ENCODE peak calls at places on chromosomes 16 and 17, in four cellular contexts. I is AG04449, F is A549, A is mucosa of descending colon. S is an unnamed sample.

GRCh38 chr17:79646721-79647455 is 36.0 kb upstream of the RBFOX3 start:
- DNase-seq in I (no peak), F (no peak), A (no peak), S (no peak)

GRCh38 chr17:62791235-62792121 is 16.6 kb downstream of the MARCHF10 start:
- DNase-seq in I (peak), F (peak), A (no peak), S (no peak)

GRCh38 chr17:57808882-57809281 is 41.0 kb downstream of the MRPS23 start:
- DNase-seq in I (no peak), F (no peak), A (no peak), S (no peak)

GRCh38 chr17:58084317-58084981 is 1.2 kb downstream of the DYNLL2 start:
- DNase-seq in I (no peak), F (peak), A (peak), S (no peak)

GRCh38 chr17:78272181-78272913 is 40.9 kb downstream of the TMEM235 start:
- DNase-seq in I (no peak), F (peak), A (peak), S (peak)

GRCh38 chr17:70181866-70182265 is 12.5 kb downstream of the KCNJ2 start:
- DNase-seq in I (no peak), F (no peak), A (no peak), S (no peak)

GRCh38 chr17:72119963-72120877 is 600 bp upstream of the SOX9 start:
- DNase-seq in I (no peak), F (no peak), A (peak), S (peak)

GRCh38 chr16:69417537-69418199 is 6.8 kb upstream of the CYB5B start:
- DNase-seq in I (no peak), F (peak), A (peak), S (no peak)

GRCh38 chr16:87457724-87458423 is 35.0 kb downstream of the ZCCHC14 start:
- DNase-seq in I (peak), F (peak), A (no peak), S (peak)

GRCh38 chr17:50268040-50268439 is 6.2 kb upstream of the TMEM92 start:
- DNase-seq in I (no peak), F (no peak), A (no peak), S (peak)

GRCh38 chr16:22018559-22018958 is 10.6 kb downstream of the MOSMO start:
- DNase-seq in I (no peak), F (no peak), A (no peak), S (no peak)

GRCh38 chr17:66906321-66907278 is 57.9 kb upstream of the CACNG4 start:
- DNase-seq in I (no peak), F (peak), A (peak), S (no peak)

GRCh38 chr16:30786115-30786935 is 680 bp downstream of the ZNF629 start:
- DNase-seq in I (no peak), F (peak), A (peak), S (peak)

GRCh38 chr16:3113765-3114479 is 1.5 kb downstream of the ZNF205 start:
- DNase-seq in I (no peak), F (peak), A (no peak), S (no peak)

GRCh38 chr17:78230996-78231931 is at the start of gene TMEM235:
- DNase-seq in I (no peak), F (no peak), A (no peak), S (no peak)

GRCh38 chr16:79767597-79768280 is 167.2 kb upstream of the MAF start:
- DNase-seq in I (no peak), F (peak), A (peak), S (no peak)

GRCh38 chr17:37706446-37706845 is 38.4 kb downstream of the HNF1B start:
- DNase-seq in I (no peak), F (no peak), A (no peak), S (no peak)

GRCh38 chr17:42525221-42525620 is 10.8 kb upstream of the NAGLU start:
- DNase-seq in I (peak), F (no peak), A (no peak), S (no peak)

GRCh38 chr17:61160789-61161440 is 238.7 kb upstream of the TBX2 start:
- DNase-seq in I (no peak), F (no peak), A (no peak), S (no peak)

GRCh38 chr17:55540414-55541091 is 29.3 kb upstream of the SMIM36 start:
- DNase-seq in I (no peak), F (peak), A (no peak), S (no peak)

GRCh38 chr16:53542283-53542682 is 39.3 kb upstream of the AKTIP start:
- DNase-seq in I (no peak), F (no peak), A (peak), S (no peak)
- TF ChIP-seq CTCF in I (no peak), F (no peak), A (no peak), S (no peak)

DNA sequence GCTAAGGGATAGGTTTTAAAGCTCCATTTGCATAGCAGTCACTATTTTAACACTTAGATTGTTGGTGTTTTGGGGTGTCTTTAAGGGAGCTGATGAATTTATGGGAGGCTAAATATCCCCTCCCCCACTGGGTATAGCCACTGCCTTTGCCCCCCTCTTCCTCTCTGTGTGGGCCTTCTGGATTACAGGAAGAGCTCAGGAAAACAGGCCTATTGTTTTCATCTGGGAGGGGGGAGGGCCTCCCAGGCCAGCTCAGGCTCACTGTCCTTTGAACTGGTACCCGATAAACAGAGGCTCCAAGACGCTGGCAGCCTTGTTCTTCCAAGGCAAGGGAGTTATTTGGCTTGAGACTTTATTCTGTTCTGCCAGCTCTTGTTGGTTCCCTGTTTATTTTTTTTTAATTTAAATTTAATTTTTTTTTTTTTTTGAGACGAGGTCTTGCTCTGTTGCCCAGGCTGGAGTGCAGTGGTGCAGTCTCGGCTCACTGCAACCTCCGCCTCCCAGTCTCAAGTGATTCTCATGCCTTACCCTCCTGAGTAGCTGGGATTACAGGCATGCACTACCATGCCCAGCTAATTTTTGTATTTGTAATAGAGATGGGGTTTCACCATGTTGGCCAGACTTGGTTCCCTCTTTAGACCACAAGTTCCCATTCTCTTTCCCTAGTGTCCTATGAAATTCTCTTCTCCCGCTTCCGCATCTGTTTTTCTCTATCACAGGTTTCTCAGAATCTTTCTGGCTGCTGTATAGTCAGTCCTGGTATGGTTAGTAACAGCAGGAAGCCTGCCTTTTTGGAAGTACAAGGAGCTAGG is 25.1 kb downstream of the MINK1 start:
- DNase-seq in I (no peak), F (no peak), A (no peak), S (no peak)
- H3K4me3 ChIP-seq in I (no peak), F (no peak), A (no peak), S (peak)

DNA sequence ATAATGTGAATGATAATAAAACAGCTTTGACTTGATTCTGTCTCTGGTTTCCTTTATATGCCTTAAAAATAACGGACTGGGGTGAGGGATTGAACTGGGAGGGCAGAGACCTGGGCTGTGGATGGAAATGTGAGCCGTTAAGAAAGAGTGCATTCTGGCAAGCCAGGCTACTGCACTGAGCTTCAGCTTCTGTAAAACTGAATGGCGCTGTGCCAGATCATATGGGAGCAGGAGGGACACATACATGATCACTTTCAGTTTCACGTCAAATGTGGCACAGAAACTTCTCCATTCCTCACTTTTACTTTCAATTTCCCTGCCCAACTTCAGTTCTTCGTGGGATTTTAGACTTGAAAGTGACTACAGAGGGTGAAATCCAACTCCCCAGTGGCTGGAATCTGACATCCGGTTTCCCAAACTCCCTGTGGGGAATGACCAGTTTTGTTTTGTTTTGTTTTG is 1.1 kb downstream of the MT2A start:
- DNase-seq in I (peak), F (peak), A (peak), S (no peak)
- TF ChIP-seq CTCF in I (peak), F (no peak), A (no peak), S (no peak)

GRCh38 chr17:13367154-13367553 is 234.6 kb downstream of the HS3ST3A1 start:
- DNase-seq in I (no peak), F (no peak), A (no peak), S (no peak)

GRCh38 chr17:13359774-13360173 is 242.0 kb downstream of the HS3ST3A1 start:
- DNase-seq in I (no peak), F (no peak), A (no peak), S (no peak)

GRCh38 chr17:13365331-13365730 is 236.4 kb downstream of the HS3ST3A1 start:
- DNase-seq in I (no peak), F (no peak), A (no peak), S (no peak)

GRCh38 chr17:13362341-13363122 is 239.2 kb downstream of the HS3ST3A1 start:
- DNase-seq in I (no peak), F (no peak), A (no peak), S (no peak)
- H3K4me3 ChIP-seq in I (no peak), F (no peak), A (no peak), S (no peak)

DNA sequence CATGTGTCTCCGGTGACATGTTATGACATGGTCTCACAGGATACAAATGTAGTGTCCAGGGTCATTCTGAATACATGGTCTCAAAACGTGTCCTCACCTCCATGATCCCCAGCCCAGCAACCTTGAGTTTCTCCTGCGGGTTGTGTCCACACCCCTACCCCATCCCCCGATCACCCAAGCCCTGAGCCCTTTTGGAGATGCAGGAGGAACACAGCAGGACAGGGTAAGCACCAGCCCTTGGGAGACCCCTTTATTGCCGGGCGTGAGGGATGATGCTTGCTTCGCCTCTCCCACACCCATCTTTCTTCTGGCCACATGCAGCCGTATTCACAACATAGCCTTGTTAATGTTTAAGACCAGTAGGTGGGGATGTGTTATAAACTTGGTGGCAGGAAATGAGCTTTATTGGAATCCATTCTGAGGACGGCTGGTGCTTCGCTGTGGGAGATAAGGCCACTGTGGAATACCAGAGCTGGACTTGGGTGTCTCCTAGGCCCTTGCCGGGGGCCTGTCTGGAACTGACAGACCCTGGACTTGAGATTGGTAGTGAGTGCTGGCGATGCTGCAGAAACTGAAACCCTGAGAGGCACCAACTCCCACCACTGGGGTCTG is 5.5 kb downstream of the TMEM132E start:
- DNase-seq in I (no peak), F (peak), A (peak), S (no peak)
- TF ChIP-seq CTCF in I (no peak), F (peak), A (no peak), S (peak)

GRCh38 chr16:26454102-26454501 is 612.6 kb upstream of the C16orf82 start:
- DNase-seq in I (no peak), F (no peak), A (no peak), S (no peak)
- H3K4me3 ChIP-seq in I (no peak), F (no peak), A (no peak), S (no peak)

GRCh38 chr17:1629647-1630310 is 1.1 kb upstream of the SLC43A2 start:
- DNase-seq in I (no peak), F (peak), A (peak), S (no peak)

GRCh38 chr17:1627219-1627986 is 1.2 kb downstream of the SLC43A2 start:
- DNase-seq in I (no peak), F (no peak), A (peak), S (no peak)

GRCh38 chr17:1630662-1631061 is 2.0 kb upstream of the SLC43A2 start:
- DNase-seq in I (no peak), F (no peak), A (no peak), S (no peak)

GRCh38 chr17:1627987-1628855 is at the start of gene SLC43A2:
- DNase-seq in I (no peak), F (peak), A (peak), S (no peak)

GRCh38 chr17:1628856-1629646 is 417 bp upstream of the SLC43A2 start:
- DNase-seq in I (peak), F (peak), A (peak), S (peak)
- TF ChIP-seq CTCF in I (peak), F (peak), A (no peak), S (peak)

GRCh38 chr16:2061526-2061925 is 13.7 kb downstream of the TSC2 start:
- DNase-seq in I (no peak), F (no peak), A (no peak), S (no peak)

GRCh38 chr16:2062801-2063200 is 15.0 kb downstream of the TSC2 start:
- DNase-seq in I (no peak), F (no peak), A (no peak), S (no peak)

GRCh38 chr16:2060346-2060745 is 12.6 kb downstream of the TSC2 start:
- DNase-seq in I (no peak), F (no peak), A (no peak), S (no peak)

GRCh38 chr16:2058901-2059300 is 11.1 kb downstream of the TSC2 start:
- DNase-seq in I (no peak), F (no peak), A (no peak), S (no peak)

DNA sequence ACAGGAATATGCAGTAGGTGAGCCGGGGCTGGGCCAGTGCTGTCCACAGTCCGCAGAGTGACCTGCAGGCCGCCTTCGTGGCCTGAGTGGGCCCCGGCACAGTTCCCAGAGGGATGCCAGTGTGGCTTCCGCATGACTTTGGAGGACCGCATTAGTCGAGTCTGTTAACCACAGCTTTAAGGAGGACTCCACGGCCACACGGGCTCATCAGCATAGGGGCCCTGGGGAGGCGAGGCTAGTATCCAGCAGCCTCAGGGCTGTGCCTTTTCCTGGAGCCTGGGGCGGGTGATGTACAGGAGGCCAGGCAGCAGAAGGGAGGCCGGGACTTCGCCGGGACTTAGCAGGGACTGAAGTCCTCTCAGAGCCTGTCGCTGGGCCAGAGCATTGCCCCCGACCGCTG is 13.2 kb downstream of the TSC2 start:
- DNase-seq in I (no peak), F (no peak), A (no peak), S (no peak)
- H3K4me3 ChIP-seq in I (no peak), F (no peak), A (no peak), S (no peak)

DNA sequence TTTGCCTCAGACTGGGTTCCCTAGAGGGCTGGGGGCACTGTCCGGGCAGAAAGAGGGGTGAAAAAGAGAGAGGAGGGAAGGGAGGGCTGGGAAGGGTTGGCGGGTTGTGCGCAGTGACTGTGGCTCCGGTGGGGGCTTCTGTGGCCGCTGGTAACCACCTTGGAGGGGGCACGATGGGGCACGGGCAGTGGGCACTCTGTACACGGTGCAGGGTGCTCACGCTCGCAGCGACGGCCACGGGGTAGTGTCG is 591 bp downstream of the PLLP start:
- DNase-seq in I (no peak), F (no peak), A (no peak), S (no peak)
- TF ChIP-seq CTCF in I (no peak), F (no peak), A (no peak), S (no peak)

S was measured in RWPE2.